ENCODE peak calls at places on chromosomes 6 and 20, in nine cellular contexts. J, G, Q, Z, X, D, P, Y and M are unnamed samples.

GRCh38 chr6:33959661-33960344 is 156.0 kb upstream of the MLN start:
- DNase-seq in J (no peak), G (no peak), Q (no peak), Z (no peak), X (no peak), D (no peak), P (no peak), Y (no peak), M (no peak)

GRCh38 chr20:20712004-20712473 is 405 bp downstream of the RALGAPA2 start:
- DNase-seq in J (peak), G (no peak), Q (no peak), Z (peak), X (peak), D (no peak), P (peak), Y (peak), M (no peak)

GRCh38 chr6:23174781-23175361 is 605.5 kb downstream of the HDGFL1 start:
- DNase-seq in J (no peak), G (no peak), Q (no peak), Z (no peak), X (no peak), D (peak), P (no peak), Y (no peak), M (peak)

GRCh38 chr20:45008521-45009049 is 42.3 kb downstream of the STK4 start:
- DNase-seq in J (no peak), G (no peak), Q (no peak), Z (no peak), X (no peak), D (no peak), P (no peak), Y (no peak), M (no peak)

GRCh38 chr6:20542927-20543602 is 8.8 kb downstream of the CDKAL1 start:
- DNase-seq in J (no peak), G (no peak), Q (no peak), Z (no peak), X (no peak), D (peak), P (peak), Y (no peak), M (peak)

GRCh38 chr6:33420493-33421343 is 853 bp downstream of the SYNGAP1 start:
- DNase-seq in J (no peak), G (no peak), Q (no peak), Z (no peak), X (no peak), D (no peak), P (no peak), Y (peak), M (no peak)

GRCh38 chr20:1879934-1880333 is 15.3 kb upstream of the SIRPA start:
- DNase-seq in J (no peak), G (no peak), Q (no peak), Z (no peak), X (no peak), D (no peak), P (no peak), Y (no peak), M (no peak)

GRCh38 chr20:41428285-41428684 is 61.7 kb upstream of the EMILIN3 start:
- DNase-seq in J (peak), G (no peak), Q (no peak), Z (peak), X (no peak), D (peak), P (peak), Y (no peak), M (no peak)

GRCh38 chr6:35778437-35778836 is 2.0 kb downstream of the CLPSL2 start:
- DNase-seq in J (no peak), G (no peak), Q (no peak), Z (no peak), X (no peak), D (no peak), P (no peak), Y (no peak), M (no peak)

GRCh38 chr6:31485063-31485462 is 12.9 kb upstream of the MICB start:
- DNase-seq in J (no peak), G (no peak), Q (no peak), Z (no peak), X (no peak), D (no peak), P (no peak), Y (no peak), M (no peak)

GRCh38 chr6:15384901-15385300 is 139.0 kb downstream of the JARID2 start:
- DNase-seq in J (no peak), G (no peak), Q (no peak), Z (no peak), X (no peak), D (no peak), P (no peak), Y (no peak), M (peak)

GRCh38 chr6:5537967-5538366 is 276.7 kb downstream of the FARS2 start:
- DNase-seq in J (no peak), G (no peak), Q (no peak), Z (no peak), X (no peak), D (peak), P (no peak), Y (no peak), M (no peak)

GRCh38 chr6:33610779-33611421 is 10.2 kb upstream of the ITPR3 start:
- DNase-seq in J (no peak), G (no peak), Q (no peak), Z (no peak), X (peak), D (peak), P (peak), Y (no peak), M (no peak)

GRCh38 chr6:16725145-16725864 is 36.0 kb downstream of the ATXN1 start:
- DNase-seq in J (no peak), G (no peak), Q (no peak), Z (peak), X (no peak), D (peak), P (no peak), Y (no peak), M (no peak)

GRCh38 chr6:148431840-148432239 is 89.2 kb downstream of the SASH1 start:
- DNase-seq in J (no peak), G (no peak), Q (no peak), Z (no peak), X (no peak), D (no peak), P (no peak), Y (no peak), M (no peak)

GRCh38 chr20:61271273-61272221 is 19.5 kb downstream of the CDH4 start:
- DNase-seq in J (no peak), G (no peak), Q (no peak), Z (peak), X (no peak), D (no peak), P (no peak), Y (no peak), M (no peak)

GRCh38 chr20:9608639-9609440 is 94.5 kb downstream of the LAMP5 start:
- DNase-seq in J (no peak), G (no peak), Q (no peak), Z (no peak), X (no peak), D (no peak), P (no peak), Y (no peak), M (no peak)
- H3K4me3 ChIP-seq in J (no peak), G (no peak), Q (no peak), Z (no peak), X (no peak), D (no peak), P (no peak), Y (no peak), M (no peak)

GRCh38 chr6:145890422-145890821 is 73.7 kb downstream of the SHPRH start:
- DNase-seq in J (no peak), G (no peak), Q (no peak), Z (no peak), X (no peak), D (no peak), P (no peak), Y (no peak), M (no peak)

GRCh38 chr6:145886228-145886956 is 71.8 kb upstream of the FBXO30 start:
- DNase-seq in J (no peak), G (no peak), Q (no peak), Z (no peak), X (no peak), D (no peak), P (no peak), Y (no peak), M (no peak)

GRCh38 chr6:145891126-145891525 is 73.0 kb downstream of the SHPRH start:
- DNase-seq in J (no peak), G (no peak), Q (no peak), Z (no peak), X (no peak), D (peak), P (peak), Y (no peak), M (no peak)

GRCh38 chr6:145891565-145891964 is 72.6 kb downstream of the SHPRH start:
- DNase-seq in J (no peak), G (no peak), Q (no peak), Z (no peak), X (no peak), D (peak), P (no peak), Y (no peak), M (no peak)

GRCh38 chr6:145887969-145888368 is 73.4 kb upstream of the FBXO30 start:
- DNase-seq in J (peak), G (no peak), Q (peak), Z (peak), X (no peak), D (peak), P (no peak), Y (no peak), M (no peak)
- TF ChIP-seq CTCF in J (peak), G (no peak), Q (peak), Z (peak), X (no peak), D (peak), P (peak), Y (no peak), M (peak)

DNA sequence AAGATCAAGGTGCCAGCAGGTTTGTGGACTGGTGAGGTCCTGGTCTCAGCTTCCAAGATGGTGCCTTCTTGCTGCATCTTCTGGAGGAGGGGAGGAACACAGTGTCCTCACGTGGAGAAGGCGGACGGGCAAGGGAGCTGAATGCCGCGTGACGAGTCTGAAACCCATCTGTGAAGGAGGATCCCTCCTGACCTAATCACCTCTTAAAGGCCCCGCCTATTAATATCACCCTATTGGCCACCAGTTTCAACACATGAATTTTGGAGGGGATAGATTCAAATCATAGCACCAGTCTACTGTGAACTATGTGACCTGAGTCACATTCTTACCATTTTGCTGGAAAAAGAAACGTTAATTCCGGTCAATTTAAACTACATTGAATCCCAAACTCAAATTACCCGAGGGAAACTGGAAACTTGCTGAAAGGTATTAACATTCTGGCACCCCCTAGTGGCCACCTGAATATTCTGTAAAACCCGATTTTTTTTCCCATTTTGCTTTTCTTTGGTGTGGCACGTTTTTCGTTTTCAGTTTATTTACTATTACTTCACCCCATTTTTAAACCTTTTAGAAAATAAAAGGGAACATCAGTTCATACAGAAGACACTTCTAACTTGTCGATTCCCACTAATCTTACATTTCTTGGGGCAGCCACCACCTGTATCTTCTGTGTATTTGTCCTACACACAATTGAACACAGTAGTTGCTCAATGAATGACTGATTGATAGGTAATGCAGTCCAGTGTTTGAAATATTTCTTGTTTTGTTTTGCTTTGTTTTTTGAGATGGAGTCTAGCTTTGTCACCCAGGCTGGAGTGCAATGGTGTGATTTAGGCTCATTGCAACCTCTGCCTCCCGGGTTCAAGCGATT is 17.9 kb upstream of the CCDC170 start:
- DNase-seq in J (no peak), G (no peak), Q (no peak), Z (peak), X (no peak), D (peak), P (peak), Y (peak), M (no peak)
- H3K4me3 ChIP-seq in J (no peak), G (peak), Q (no peak), Z (no peak), X (no peak), D (no peak), P (peak), Y (no peak), M (no peak)

GRCh38 chr20:48932375-48932941 is 10.9 kb downstream of the ARFGEF2 start:
- DNase-seq in J (no peak), G (no peak), Q (no peak), Z (peak), X (no peak), D (no peak), P (peak), Y (no peak), M (no peak)

GRCh38 chr20:48931527-48932374 is 10.2 kb downstream of the ARFGEF2 start:
- DNase-seq in J (no peak), G (no peak), Q (no peak), Z (no peak), X (no peak), D (no peak), P (no peak), Y (no peak), M (no peak)

GRCh38 chr20:48930035-48930434 is 8.5 kb downstream of the ARFGEF2 start:
- DNase-seq in J (no peak), G (no peak), Q (no peak), Z (no peak), X (no peak), D (peak), P (no peak), Y (no peak), M (no peak)

GRCh38 chr20:48930878-48931277 is 9.4 kb downstream of the ARFGEF2 start:
- DNase-seq in J (no peak), G (no peak), Q (no peak), Z (no peak), X (no peak), D (no peak), P (no peak), Y (no peak), M (no peak)

DNA sequence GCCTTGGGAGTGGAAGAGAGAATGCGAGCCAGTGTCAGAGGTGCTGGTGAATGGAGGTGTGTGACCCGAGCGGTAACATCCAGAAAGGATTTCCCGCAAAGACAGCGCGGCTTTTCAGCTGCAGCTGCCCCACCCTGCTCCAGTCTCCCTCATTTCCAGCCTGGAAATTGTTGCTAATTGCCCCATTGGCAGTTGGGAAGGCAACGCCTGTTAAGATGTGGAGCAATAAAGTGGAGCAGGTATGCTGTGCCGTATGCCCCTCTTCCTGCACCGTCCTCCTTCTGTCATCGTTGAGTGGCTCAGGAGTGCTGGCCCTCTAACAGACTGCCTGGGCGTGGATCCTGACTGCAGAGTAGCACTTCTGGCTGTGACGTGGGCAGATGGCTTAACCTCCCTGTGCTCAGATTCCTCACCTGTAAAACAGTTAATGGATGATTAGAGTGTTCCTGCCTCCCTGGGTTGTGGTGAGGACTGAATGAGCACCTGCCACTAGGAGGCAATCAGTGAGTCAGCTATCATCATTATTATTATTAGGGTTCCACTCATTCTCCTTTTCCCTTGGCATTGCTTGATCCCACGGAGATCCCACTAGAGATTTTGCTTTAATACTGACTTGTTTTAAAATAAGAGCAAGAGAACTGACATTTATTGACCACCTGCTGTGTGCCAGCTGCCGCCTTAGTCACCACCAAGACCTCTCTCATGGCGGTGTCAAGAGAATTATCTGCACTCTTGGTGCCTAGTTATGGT is 11.7 kb downstream of the ARFGEF2 start:
- DNase-seq in J (no peak), G (no peak), Q (no peak), Z (peak), X (no peak), D (no peak), P (no peak), Y (no peak), M (no peak)
- TF ChIP-seq CTCF in J (no peak), G (no peak), Q (no peak), Z (no peak), X (no peak), D (no peak), P (no peak), Y (no peak), M (no peak)

GRCh38 chr20:52601295-52601971 is 370.7 kb upstream of the TSHZ2 start:
- DNase-seq in J (no peak), G (no peak), Q (no peak), Z (no peak), X (no peak), D (no peak), P (no peak), Y (no peak), M (no peak)
- H3K4me3 ChIP-seq in J (no peak), G (no peak), Q (no peak), Z (no peak), X (no peak), D (no peak), P (no peak), Y (no peak), M (no peak)

DNA sequence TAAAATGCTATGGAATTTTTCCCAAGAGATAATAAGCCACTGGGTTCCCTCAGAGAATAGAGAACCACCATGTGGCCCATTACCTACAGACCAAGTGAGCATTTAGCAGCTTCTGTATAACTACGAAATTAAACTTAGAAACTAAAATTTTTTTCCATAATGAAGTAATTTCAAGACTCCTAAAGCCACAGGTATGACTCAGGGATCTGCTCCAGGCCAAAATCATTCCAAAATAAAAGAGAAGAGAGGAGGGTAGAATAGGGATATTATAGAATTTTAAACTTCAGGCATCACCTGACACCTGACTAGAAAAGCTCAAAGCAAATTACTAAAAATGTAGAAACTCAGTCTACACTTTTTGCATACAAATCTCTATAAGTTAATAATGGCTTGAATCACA is 108.9 kb upstream of the DST start:
- DNase-seq in J (no peak), G (no peak), Q (no peak), Z (no peak), X (no peak), D (no peak), P (no peak), Y (no peak), M (no peak)
- TF ChIP-seq CTCF in J (no peak), G (no peak), Q (no peak), Z (no peak), X (no peak), D (no peak), P (no peak), Y (no peak), M (no peak)